ENCODE peak calls at places on chromosome 5, in six cellular contexts. I is colonic mucosa; K is RPMI7951; O is activated CD4-positive, CD25-positive, alpha-beta regulatory T cell treated with anti-CD3 and anti-CD28 coated beads, Interleukin-2, amount 50 U/mL, for 72 hours; N is ELR; P is thyroid gland. B is an unnamed sample.

GRCh38 chr5:141245250-141245717 is at the start of gene PCDHB15:
- DNase-seq in I (no peak), K (peak; percentile 47), O (no peak), N (peak; percentile 29), P (no peak), B (no peak)

GRCh38 chr5:119315516-119315949 is 40.3 kb upstream of the TNFAIP8 start:
- DNase-seq in I (no peak), K (peak; percentile 51), O (no peak), N (peak; percentile 49), P (peak; percentile 54), B (no peak)

GRCh38 chr5:93850311-93850710 is 108.9 kb upstream of the POU5F2 start:
- DNase-seq in I (no peak), K (no peak), O (no peak), N (no peak), P (no peak), B (no peak)

GRCh38 chr5:139474815-139475791 is 4.3 kb downstream of the SMIM33 start:
- DNase-seq in I (peak; percentile 61), K (no peak), O (no peak), N (peak; percentile 60), P (no peak), B (no peak)

GRCh38 chr5:140633081-140633471 is at the start of gene CD14:
- DNase-seq in I (peak; percentile 76), K (peak; percentile 74), O (no peak), N (peak; percentile 91), P (peak; percentile 54), B (no peak)

GRCh38 chr5:146051678-146052077 is 53.7 kb downstream of the PLAC8L1 start:
- DNase-seq in I (no peak), K (peak; percentile 35), O (no peak), N (peak; percentile 60), P (no peak), B (no peak)

GRCh38 chr5:58921106-58921505 is 338.2 kb downstream of the RAB3C start:
- DNase-seq in I (no peak), K (peak; percentile 46), O (no peak), N (no peak), P (no peak), B (no peak)

GRCh38 chr5:133531634-133532033 is 80.7 kb downstream of the FSTL4 start:
- DNase-seq in I (no peak), K (no peak), O (no peak), N (no peak), P (no peak), B (no peak)

GRCh38 chr5:58127486-58128220 is 332.2 kb downstream of the PLK2 start:
- DNase-seq in I (no peak), K (no peak), O (no peak), N (no peak), P (no peak), B (no peak)

GRCh38 chr5:33227746-33228145 is 213.0 kb upstream of the TARS1 start:
- DNase-seq in I (no peak), K (no peak), O (no peak), N (no peak), P (no peak), B (no peak)

GRCh38 chr5:65855758-65856157 is 70.6 kb upstream of the ERBIN start:
- DNase-seq in I (no peak), K (no peak), O (no peak), N (no peak), P (no peak), B (no peak)

GRCh38 chr5:177336112-177336511 is 15.4 kb downstream of the LMAN2 start:
- DNase-seq in I (no peak), K (peak; percentile 7), O (no peak), N (peak; percentile 55), P (no peak), B (no peak)

GRCh38 chr5:9479361-9479760 is 66.5 kb downstream of the SEMA5A start:
- DNase-seq in I (no peak), K (peak; percentile 91), O (no peak), N (peak; percentile 85), P (no peak), B (no peak)

GRCh38 chr5:76867827-76868693 is 18.2 kb downstream of the S100Z start:
- DNase-seq in I (peak; percentile 69), K (peak; percentile 64), O (peak; percentile 50), N (peak; percentile 77), P (peak; percentile 63), B (peak; percentile 17)

GRCh38 chr5:25295067-25295466 is 650.3 kb upstream of the CDH10 start:
- DNase-seq in I (no peak), K (peak; percentile 3), O (no peak), N (no peak), P (no peak), B (no peak)

GRCh38 chr5:1745806-1746370 is 53.7 kb downstream of the MRPL36 start:
- DNase-seq in I (no peak), K (no peak), O (no peak), N (no peak), P (no peak), B (no peak)

GRCh38 chr5:175572922-175573321 is 84.9 kb upstream of the HRH2 start:
- DNase-seq in I (peak; percentile 20), K (peak; percentile 97), O (no peak), N (peak; percentile 3), P (no peak), B (no peak)

GRCh38 chr5:172499287-172499686 is 45.0 kb upstream of the SH3PXD2B start:
- DNase-seq in I (peak; percentile 4), K (no peak), O (no peak), N (no peak), P (no peak), B (no peak)

B was measured in activated B cell treated with CpG ODN at 0.5 μM for 24 hours.